ENCODE peak calls at places on chromosomes 5 and 9, in nine cellular contexts. Z is fibroblast of lung; R is IMR-90; S is activated CD4-positive, alpha-beta T cell treated with anti-CD3 and anti-CD28 coated beads, Interleukin-2, amount 50 U/mL, for 1 hour; H is fibroblast of villous mesenchyme; V is kidney glomerular epithelial cell; Y is BE2C; W is adipocyte; M is HCT116. F is an unnamed sample.

GRCh38 chr5:127959152-127959764 is 124.3 kb upstream of the SLC12A2 start:
- DNase-seq in Z (peak), R (peak), S (no peak), H (peak), V (peak), Y (peak), W (peak), M (peak), F (peak)

GRCh38 chr5:112795342-112795741 is 57.7 kb downstream of the APC start:
- DNase-seq in Z (no peak), R (no peak), S (no peak), H (no peak), V (no peak), Y (no peak), W (no peak), M (no peak), F (no peak)

GRCh38 chr5:33074548-33074947 is 363.4 kb downstream of the NPR3 start:
- DNase-seq in Z (peak), R (peak), S (no peak), H (no peak), V (no peak), Y (no peak), W (peak), M (no peak), F (peak)

GRCh38 chr5:81856948-81857928 is 106.3 kb upstream of the SSBP2 start:
- DNase-seq in Z (peak), R (no peak), S (no peak), H (no peak), V (peak), Y (peak), W (peak), M (no peak), F (peak)

GRCh38 chr5:176631383-176631970 is 1.0 kb downstream of the EIF4E1B start:
- DNase-seq in Z (no peak), R (no peak), S (no peak), H (no peak), V (no peak), Y (no peak), W (no peak), M (no peak), F (no peak)

GRCh38 chr9:109640232-109641078 is 139.5 kb upstream of the PALM2AKAP2 start:
- DNase-seq in Z (peak), R (peak), S (no peak), H (peak), V (peak), Y (peak), W (peak), M (no peak), F (peak)

GRCh38 chr9:70121818-70122436 is 78.3 kb downstream of the MAMDC2 start:
- DNase-seq in Z (peak), R (peak), S (no peak), H (no peak), V (no peak), Y (no peak), W (no peak), M (no peak), F (peak)

GRCh38 chr5:34474573-34475021 is 181.5 kb upstream of the RAI14 start:
- DNase-seq in Z (peak), R (peak), S (no peak), H (peak), V (peak), Y (peak), W (peak), M (peak), F (peak)

GRCh38 chr5:139363937-139364336 is 19.2 kb downstream of the SLC23A1 start:
- DNase-seq in Z (no peak), R (no peak), S (no peak), H (no peak), V (no peak), Y (no peak), W (no peak), M (no peak), F (no peak)

GRCh38 chr5:116626272-116626723 is 51.7 kb upstream of the SEMA6A start:
- DNase-seq in Z (peak), R (peak), S (no peak), H (peak), V (peak), Y (peak), W (peak), M (no peak), F (peak)

GRCh38 chr9:86866739-86867138 is 80.6 kb downstream of the GAS1 start:
- DNase-seq in Z (no peak), R (no peak), S (no peak), H (no peak), V (no peak), Y (no peak), W (no peak), M (no peak), F (no peak)

GRCh38 chr5:72988769-72989168 is 32.9 kb downstream of the FCHO2 start:
- DNase-seq in Z (no peak), R (peak), S (no peak), H (no peak), V (peak), Y (no peak), W (no peak), M (no peak), F (no peak)

GRCh38 chr5:6176294-6176693 is 202.1 kb downstream of the MED10 start:
- DNase-seq in Z (no peak), R (no peak), S (no peak), H (no peak), V (no peak), Y (no peak), W (no peak), M (no peak), F (no peak)

GRCh38 chr9:76049341-76049740 is 158.9 kb downstream of the PCSK5 start:
- DNase-seq in Z (no peak), R (no peak), S (no peak), H (no peak), V (no peak), Y (no peak), W (no peak), M (no peak), F (no peak)

GRCh38 chr5:175561085-175561484 is 82.7 kb downstream of the SFXN1 start:
- DNase-seq in Z (no peak), R (no peak), S (no peak), H (no peak), V (no peak), Y (no peak), W (no peak), M (no peak), F (no peak)

GRCh38 chr5:66717455-66718373 is 121.5 kb downstream of the MAST4 start:
- DNase-seq in Z (no peak), R (no peak), S (no peak), H (no peak), V (no peak), Y (peak), W (no peak), M (no peak), F (no peak)

GRCh38 chr5:78647838-78648358 is 674 bp downstream of the LHFPL2 start:
- DNase-seq in Z (peak), R (peak), S (no peak), H (peak), V (peak), Y (peak), W (peak), M (no peak), F (peak)

GRCh38 chr5:95172659-95173058 is 112.2 kb downstream of the MCTP1 start:
- DNase-seq in Z (no peak), R (no peak), S (no peak), H (no peak), V (no peak), Y (no peak), W (no peak), M (no peak), F (no peak)

GRCh38 chr9:136624184-136624951 is 38.3 kb upstream of the EGFL7 start:
- DNase-seq in Z (no peak), R (no peak), S (no peak), H (no peak), V (no peak), Y (no peak), W (no peak), M (no peak), F (no peak)

GRCh38 chr9:22171691-22172090 is 162.6 kb upstream of the CDKN2B start:
- DNase-seq in Z (no peak), R (no peak), S (no peak), H (no peak), V (no peak), Y (no peak), W (no peak), M (no peak), F (no peak)

GRCh38 chr5:149773245-149774095 is 43.4 kb downstream of the PPARGC1B start:
- DNase-seq in Z (no peak), R (no peak), S (no peak), H (no peak), V (no peak), Y (peak), W (no peak), M (no peak), F (no peak)

GRCh38 chr5:139133237-139133636 is 64.9 kb downstream of the SIL1 start:
- DNase-seq in Z (no peak), R (no peak), S (no peak), H (no peak), V (no peak), Y (no peak), W (no peak), M (no peak), F (no peak)

GRCh38 chr5:67206381-67207328 is 10.1 kb upstream of the CD180 start:
- DNase-seq in Z (peak), R (peak), S (peak), H (peak), V (no peak), Y (no peak), W (no peak), M (peak), F (peak)

GRCh38 chr5:143707797-143708196 is 104.2 kb upstream of the HMHB1 start:
- DNase-seq in Z (peak), R (no peak), S (no peak), H (peak), V (no peak), Y (no peak), W (peak), M (no peak), F (peak)

GRCh38 chr5:133412661-133413060 is 199.7 kb downstream of the FSTL4 start:
- DNase-seq in Z (no peak), R (no peak), S (no peak), H (no peak), V (no peak), Y (no peak), W (no peak), M (no peak), F (peak)

GRCh38 chr5:63255609-63256008 is 677.0 kb downstream of the LRRC70 start:
- DNase-seq in Z (no peak), R (no peak), S (no peak), H (no peak), V (no peak), Y (no peak), W (no peak), M (no peak), F (peak)

GRCh38 chr5:173497685-173498084 is 118.8 kb downstream of the BOD1 start:
- DNase-seq in Z (no peak), R (no peak), S (no peak), H (no peak), V (no peak), Y (no peak), W (no peak), M (no peak), F (no peak)

GRCh38 chr5:3019045-3019444 is 267.6 kb upstream of the IRX2 start:
- DNase-seq in Z (no peak), R (no peak), S (no peak), H (no peak), V (no peak), Y (no peak), W (no peak), M (no peak), F (no peak)

GRCh38 chr5:179558912-179559279 is 8.5 kb downstream of the RUFY1 start:
- DNase-seq in Z (peak), R (peak), S (no peak), H (peak), V (peak), Y (peak), W (peak), M (no peak), F (peak)

GRCh38 chr5:78907255-78907886 is 77.7 kb downstream of the ARSB start:
- DNase-seq in Z (peak), R (peak), S (no peak), H (peak), V (peak), Y (no peak), W (peak), M (no peak), F (peak)

GRCh38 chr5:71960196-71960595 is 147.1 kb upstream of the MAP1B start:
- DNase-seq in Z (peak), R (no peak), S (no peak), H (no peak), V (no peak), Y (no peak), W (no peak), M (no peak), F (peak)

GRCh38 chr9:16869140-16869903 is 1.1 kb downstream of the BNC2 start:
- DNase-seq in Z (peak), R (peak), S (no peak), H (peak), V (peak), Y (no peak), W (no peak), M (no peak), F (no peak)

GRCh38 chr9:93900971-93901861 is 53.9 kb downstream of the BARX1 start:
- DNase-seq in Z (no peak), R (no peak), S (no peak), H (no peak), V (no peak), Y (no peak), W (no peak), M (no peak), F (no peak)

GRCh38 chr5:36908544-36909260 is 32.1 kb downstream of the NIPBL start:
- DNase-seq in Z (peak), R (no peak), S (no peak), H (no peak), V (no peak), Y (no peak), W (peak), M (no peak), F (no peak)

GRCh38 chr9:113898596-113898995 is 22.5 kb downstream of the ZNF618 start:
- DNase-seq in Z (no peak), R (no peak), S (no peak), H (no peak), V (peak), Y (no peak), W (no peak), M (no peak), F (no peak)

GRCh38 chr9:134885647-134886412 is 5.2 kb downstream of the FCN2 start:
- DNase-seq in Z (no peak), R (no peak), S (no peak), H (no peak), V (no peak), Y (no peak), W (no peak), M (no peak), F (no peak)

GRCh38 chr5:154313360-154314017 is 123.0 kb downstream of the GALNT10 start:
- DNase-seq in Z (no peak), R (no peak), S (no peak), H (no peak), V (no peak), Y (no peak), W (no peak), M (no peak), F (no peak)

GRCh38 chr5:129996896-129997295 is 92.6 kb downstream of the CHSY3 start:
- DNase-seq in Z (peak), R (peak), S (no peak), H (peak), V (no peak), Y (no peak), W (peak), M (no peak), F (peak)

GRCh38 chr5:176528761-176529115 is 8.5 kb downstream of the RNF44 start:
- DNase-seq in Z (no peak), R (no peak), S (no peak), H (no peak), V (no peak), Y (peak), W (no peak), M (no peak), F (no peak)

GRCh38 chr9:593809-594208 is 247.7 kb upstream of the DMRT1 start:
- DNase-seq in Z (no peak), R (no peak), S (no peak), H (no peak), V (no peak), Y (no peak), W (no peak), M (no peak), F (no peak)

F was measured in GM23248.